ENCODE peak calls at places on chromosomes 3 and 15, in nine cellular contexts. One of them, this sample, is unnamed.

GRCh38 chr3:45011756-45012441 is 14.2 kb upstream of the CLEC3B start:
- DNase-seq in astrocyte of the spinal cord: peak; percentile 94
- DNase-seq in Calu3: no peak
- DNase-seq in mesothelial cell of epicardium: no peak
- DNase-seq in psoas muscle: peak; percentile 71
- DNase-seq in GM06990: no peak
- DNase-seq in neural crest cell: no peak
- DNase-seq in nephron progenitor cell: no peak
- DNase-seq in endothelial cell: no peak
- DNase-seq in this sample: no peak

GRCh38 chr3:114494498-114494897 is 200.7 kb downstream of the TIGIT start:
- DNase-seq in psoas muscle: no peak
- DNase-seq in astrocyte of the spinal cord: no peak
- DNase-seq in nephron progenitor cell: no peak
- DNase-seq in GM06990: no peak
- DNase-seq in neural crest cell: no peak
- DNase-seq in mesothelial cell of epicardium: no peak
- DNase-seq in endothelial cell: no peak
- DNase-seq in Calu3: no peak
- DNase-seq in this sample: no peak

GRCh38 chr3:156693166-156693565 is 18.8 kb downstream of the TIPARP start:
- DNase-seq in psoas muscle: no peak
- DNase-seq in mesothelial cell of epicardium: no peak
- DNase-seq in nephron progenitor cell: no peak
- DNase-seq in GM06990: no peak
- DNase-seq in endothelial cell: no peak
- DNase-seq in astrocyte of the spinal cord: peak; percentile 74
- DNase-seq in neural crest cell: no peak
- DNase-seq in Calu3: no peak
- DNase-seq in this sample: no peak

GRCh38 chr3:12706504-12707253 is 42.8 kb upstream of the RAF1 start:
- DNase-seq in endothelial cell: peak; percentile 70
- DNase-seq in Calu3: peak; percentile 67
- DNase-seq in mesothelial cell of epicardium: no peak
- DNase-seq in psoas muscle: peak; percentile 31
- DNase-seq in GM06990: peak; percentile 28
- DNase-seq in neural crest cell: peak; percentile 31
- DNase-seq in nephron progenitor cell: peak; percentile 38
- DNase-seq in astrocyte of the spinal cord: peak; percentile 70
- DNase-seq in this sample: no peak

GRCh38 chr3:16329036-16329791 is 64.2 kb downstream of the OXNAD1 start:
- DNase-seq in Calu3: no peak
- DNase-seq in endothelial cell: no peak
- DNase-seq in astrocyte of the spinal cord: no peak
- DNase-seq in GM06990: no peak
- DNase-seq in neural crest cell: no peak
- DNase-seq in nephron progenitor cell: no peak
- DNase-seq in psoas muscle: no peak
- DNase-seq in mesothelial cell of epicardium: no peak
- DNase-seq in this sample: no peak

GRCh38 chr3:151318313-151318712 is 1.7 kb upstream of the GPR87 start:
- DNase-seq in nephron progenitor cell: no peak
- DNase-seq in Calu3: no peak
- DNase-seq in endothelial cell: no peak
- DNase-seq in astrocyte of the spinal cord: no peak
- DNase-seq in neural crest cell: no peak
- DNase-seq in mesothelial cell of epicardium: no peak
- DNase-seq in GM06990: no peak
- DNase-seq in psoas muscle: no peak
- DNase-seq in this sample: no peak

GRCh38 chr3:169044341-169045113 is 619.0 kb downstream of the MECOM start:
- DNase-seq in psoas muscle: no peak
- DNase-seq in nephron progenitor cell: no peak
- DNase-seq in astrocyte of the spinal cord: peak; percentile 73
- DNase-seq in mesothelial cell of epicardium: no peak
- DNase-seq in neural crest cell: no peak
- DNase-seq in Calu3: no peak
- DNase-seq in endothelial cell: no peak
- DNase-seq in GM06990: no peak
- DNase-seq in this sample: no peak

GRCh38 chr3:41364736-41365135 is 165.4 kb downstream of the CTNNB1 start:
- DNase-seq in astrocyte of the spinal cord: no peak
- DNase-seq in mesothelial cell of epicardium: no peak
- DNase-seq in GM06990: no peak
- DNase-seq in psoas muscle: no peak
- DNase-seq in Calu3: no peak
- DNase-seq in neural crest cell: no peak
- DNase-seq in endothelial cell: no peak
- DNase-seq in nephron progenitor cell: no peak
- DNase-seq in this sample: no peak

GRCh38 chr3:124486324-124486723 is 243.9 kb upstream of the UMPS start:
- DNase-seq in nephron progenitor cell: no peak
- DNase-seq in mesothelial cell of epicardium: no peak
- DNase-seq in astrocyte of the spinal cord: no peak
- DNase-seq in psoas muscle: no peak
- DNase-seq in GM06990: no peak
- DNase-seq in endothelial cell: no peak
- DNase-seq in Calu3: no peak
- DNase-seq in neural crest cell: no peak
- DNase-seq in this sample: no peak

GRCh38 chr3:155960060-155960459 is 89.6 kb downstream of the GMPS start:
- DNase-seq in endothelial cell: no peak
- DNase-seq in mesothelial cell of epicardium: no peak
- DNase-seq in Calu3: no peak
- DNase-seq in nephron progenitor cell: no peak
- DNase-seq in neural crest cell: no peak
- DNase-seq in astrocyte of the spinal cord: no peak
- DNase-seq in GM06990: no peak
- DNase-seq in psoas muscle: no peak
- DNase-seq in this sample: no peak

GRCh38 chr3:73733796-73734195 is 109.1 kb upstream of the PDZRN3 start:
- DNase-seq in nephron progenitor cell: no peak
- DNase-seq in neural crest cell: no peak
- DNase-seq in GM06990: no peak
- DNase-seq in mesothelial cell of epicardium: no peak
- DNase-seq in psoas muscle: no peak
- DNase-seq in astrocyte of the spinal cord: no peak
- DNase-seq in endothelial cell: no peak
- DNase-seq in Calu3: no peak
- DNase-seq in this sample: no peak

GRCh38 chr15:43105077-43105769 is 615 bp downstream of the UBR1 start:
- DNase-seq in psoas muscle: no peak
- DNase-seq in endothelial cell: peak; percentile 8
- DNase-seq in Calu3: peak; percentile 17
- DNase-seq in astrocyte of the spinal cord: no peak
- DNase-seq in neural crest cell: no peak
- DNase-seq in nephron progenitor cell: no peak
- DNase-seq in mesothelial cell of epicardium: no peak
- DNase-seq in GM06990: peak; percentile 20
- DNase-seq in this sample: peak; percentile 27

GRCh38 chr15:74787251-74788041 is 5.6 kb downstream of the CSK start:
- DNase-seq in endothelial cell: peak; percentile 68
- DNase-seq in GM06990: peak; percentile 94
- DNase-seq in psoas muscle: peak; percentile 57
- DNase-seq in mesothelial cell of epicardium: no peak
- DNase-seq in nephron progenitor cell: peak; percentile 68
- DNase-seq in neural crest cell: peak; percentile 58
- DNase-seq in Calu3: peak; percentile 54
- DNase-seq in astrocyte of the spinal cord: peak; percentile 80
- DNase-seq in this sample: no peak

GRCh38 chr15:57111002-57111401 is 192.6 kb downstream of the TCF12 start:
- DNase-seq in neural crest cell: no peak
- DNase-seq in psoas muscle: no peak
- DNase-seq in GM06990: no peak
- DNase-seq in astrocyte of the spinal cord: no peak
- DNase-seq in nephron progenitor cell: no peak
- DNase-seq in Calu3: no peak
- DNase-seq in mesothelial cell of epicardium: no peak
- DNase-seq in endothelial cell: no peak
- DNase-seq in this sample: no peak
- TF ChIP-seq CTCF in neural crest cell: peak; percentile 31
- TF ChIP-seq CTCF in psoas muscle: peak; percentile 28
- TF ChIP-seq CTCF in GM06990: no peak
- TF ChIP-seq CTCF in astrocyte of the spinal cord: peak; percentile 16
- TF ChIP-seq CTCF in nephron progenitor cell: no peak
- TF ChIP-seq CTCF in Calu3: no peak
- TF ChIP-seq CTCF in mesothelial cell of epicardium: no peak
- TF ChIP-seq CTCF in endothelial cell: peak; percentile 41
- TF ChIP-seq CTCF in this sample: no peak

GRCh38 chr15:79541176-79541575 is 109.0 kb downstream of the MINAR1 start:
- DNase-seq in astrocyte of the spinal cord: no peak
- DNase-seq in psoas muscle: no peak
- DNase-seq in mesothelial cell of epicardium: no peak
- DNase-seq in endothelial cell: no peak
- DNase-seq in Calu3: no peak
- DNase-seq in neural crest cell: no peak
- DNase-seq in nephron progenitor cell: no peak
- DNase-seq in GM06990: no peak
- DNase-seq in this sample: no peak

GRCh38 chr15:79540551-79540950 is 108.4 kb downstream of the MINAR1 start:
- DNase-seq in Calu3: no peak
- DNase-seq in psoas muscle: no peak
- DNase-seq in endothelial cell: no peak
- DNase-seq in GM06990: no peak
- DNase-seq in mesothelial cell of epicardium: no peak
- DNase-seq in astrocyte of the spinal cord: no peak
- DNase-seq in neural crest cell: no peak
- DNase-seq in nephron progenitor cell: no peak
- DNase-seq in this sample: no peak

GRCh38 chr15:79539426-79539825 is 107.3 kb downstream of the MINAR1 start:
- DNase-seq in mesothelial cell of epicardium: no peak
- DNase-seq in nephron progenitor cell: no peak
- DNase-seq in psoas muscle: no peak
- DNase-seq in GM06990: no peak
- DNase-seq in Calu3: no peak
- DNase-seq in endothelial cell: no peak
- DNase-seq in neural crest cell: no peak
- DNase-seq in astrocyte of the spinal cord: no peak
- DNase-seq in this sample: no peak

DNA sequence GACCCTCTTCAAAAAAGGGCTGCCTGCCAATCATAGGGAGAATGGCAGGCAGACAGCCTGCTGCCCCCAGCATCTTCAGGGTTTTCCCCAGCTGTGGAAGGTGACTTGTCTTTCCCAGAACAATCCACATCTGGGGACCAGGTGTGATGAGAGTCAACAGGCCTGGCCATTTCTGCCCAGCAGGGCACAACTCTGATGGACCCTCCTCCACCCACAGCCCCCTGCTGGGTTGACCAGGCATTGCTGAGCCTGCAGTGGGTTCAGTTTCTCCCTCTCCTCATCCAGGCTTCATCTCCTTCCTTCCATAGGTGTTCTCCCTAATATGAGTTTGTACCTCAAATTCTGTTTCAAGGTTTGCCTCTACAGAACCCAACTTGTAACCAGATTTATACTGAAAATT is 111.0 kb downstream of the MINAR1 start:
- DNase-seq in GM06990: no peak
- DNase-seq in endothelial cell: no peak
- DNase-seq in psoas muscle: no peak
- DNase-seq in mesothelial cell of epicardium: no peak
- DNase-seq in neural crest cell: no peak
- DNase-seq in astrocyte of the spinal cord: no peak
- DNase-seq in nephron progenitor cell: no peak
- DNase-seq in Calu3: no peak
- DNase-seq in this sample: no peak
- TF ChIP-seq CTCF in GM06990: peak; percentile 6
- TF ChIP-seq CTCF in endothelial cell: peak; percentile 15
- TF ChIP-seq CTCF in psoas muscle: no peak
- TF ChIP-seq CTCF in mesothelial cell of epicardium: no peak
- TF ChIP-seq CTCF in neural crest cell: no peak
- TF ChIP-seq CTCF in astrocyte of the spinal cord: no peak
- TF ChIP-seq CTCF in nephron progenitor cell: no peak
- TF ChIP-seq CTCF in Calu3: no peak
- TF ChIP-seq CTCF in this sample: no peak

GRCh38 chr3:107796786-107797185 is 274.0 kb downstream of the BBX start:
- DNase-seq in psoas muscle: no peak
- DNase-seq in neural crest cell: no peak
- DNase-seq in endothelial cell: no peak
- DNase-seq in nephron progenitor cell: no peak
- DNase-seq in astrocyte of the spinal cord: peak; percentile 70
- DNase-seq in GM06990: no peak
- DNase-seq in mesothelial cell of epicardium: no peak
- DNase-seq in Calu3: peak; percentile 16
- DNase-seq in this sample: no peak

GRCh38 chr3:107791450-107791849 is 268.7 kb downstream of the BBX start:
- DNase-seq in neural crest cell: no peak
- DNase-seq in psoas muscle: no peak
- DNase-seq in endothelial cell: no peak
- DNase-seq in nephron progenitor cell: no peak
- DNase-seq in mesothelial cell of epicardium: no peak
- DNase-seq in astrocyte of the spinal cord: no peak
- DNase-seq in GM06990: no peak
- DNase-seq in Calu3: no peak
- DNase-seq in this sample: no peak

GRCh38 chr3:107795514-107796094 is 272.8 kb downstream of the BBX start:
- DNase-seq in GM06990: no peak
- DNase-seq in neural crest cell: no peak
- DNase-seq in psoas muscle: no peak
- DNase-seq in mesothelial cell of epicardium: no peak
- DNase-seq in astrocyte of the spinal cord: no peak
- DNase-seq in endothelial cell: no peak
- DNase-seq in nephron progenitor cell: no peak
- DNase-seq in Calu3: no peak
- DNase-seq in this sample: no peak

GRCh38 chr3:107797586-107797985 is 274.8 kb downstream of the BBX start:
- DNase-seq in neural crest cell: no peak
- DNase-seq in Calu3: no peak
- DNase-seq in nephron progenitor cell: no peak
- DNase-seq in psoas muscle: no peak
- DNase-seq in endothelial cell: no peak
- DNase-seq in mesothelial cell of epicardium: no peak
- DNase-seq in GM06990: no peak
- DNase-seq in astrocyte of the spinal cord: no peak
- DNase-seq in this sample: no peak

GRCh38 chr3:107794664-107795443 is 272.1 kb downstream of the BBX start:
- DNase-seq in nephron progenitor cell: no peak
- DNase-seq in endothelial cell: no peak
- DNase-seq in Calu3: no peak
- DNase-seq in psoas muscle: peak; percentile 19
- DNase-seq in mesothelial cell of epicardium: no peak
- DNase-seq in GM06990: no peak
- DNase-seq in neural crest cell: no peak
- DNase-seq in astrocyte of the spinal cord: no peak
- DNase-seq in this sample: no peak
- TF ChIP-seq CTCF in nephron progenitor cell: no peak
- TF ChIP-seq CTCF in endothelial cell: no peak
- TF ChIP-seq CTCF in Calu3: no peak
- TF ChIP-seq CTCF in psoas muscle: peak; percentile 13
- TF ChIP-seq CTCF in mesothelial cell of epicardium: no peak
- TF ChIP-seq CTCF in GM06990: no peak
- TF ChIP-seq CTCF in neural crest cell: peak; percentile 25
- TF ChIP-seq CTCF in astrocyte of the spinal cord: no peak
- TF ChIP-seq CTCF in this sample: no peak

GRCh38 chr3:184135149-184135910 is at the start of gene EIF2B5:
- DNase-seq in GM06990: peak; percentile 85
- DNase-seq in astrocyte of the spinal cord: peak; percentile 90
- DNase-seq in neural crest cell: peak; percentile 95
- DNase-seq in mesothelial cell of epicardium: peak; percentile 66
- DNase-seq in nephron progenitor cell: peak; percentile 94
- DNase-seq in Calu3: peak; percentile 95
- DNase-seq in psoas muscle: peak; percentile 92
- DNase-seq in endothelial cell: peak; percentile 84
- DNase-seq in this sample: no peak
- TF ChIP-seq CTCF in GM06990: peak; percentile 46
- TF ChIP-seq CTCF in astrocyte of the spinal cord: peak; percentile 40
- TF ChIP-seq CTCF in neural crest cell: peak; percentile 53
- TF ChIP-seq CTCF in mesothelial cell of epicardium: no peak
- TF ChIP-seq CTCF in nephron progenitor cell: no peak
- TF ChIP-seq CTCF in Calu3: peak; percentile 11
- TF ChIP-seq CTCF in psoas muscle: peak; percentile 35
- TF ChIP-seq CTCF in endothelial cell: no peak
- TF ChIP-seq CTCF in this sample: no peak

GRCh38 chr3:25661694-25662455 is 2.8 kb downstream of the TOP2B start:
- DNase-seq in mesothelial cell of epicardium: no peak
- DNase-seq in Calu3: no peak
- DNase-seq in nephron progenitor cell: no peak
- DNase-seq in GM06990: no peak
- DNase-seq in endothelial cell: no peak
- DNase-seq in neural crest cell: no peak
- DNase-seq in psoas muscle: no peak
- DNase-seq in astrocyte of the spinal cord: no peak
- DNase-seq in this sample: no peak
- TF ChIP-seq CTCF in mesothelial cell of epicardium: no peak
- TF ChIP-seq CTCF in Calu3: no peak
- TF ChIP-seq CTCF in nephron progenitor cell: no peak
- TF ChIP-seq CTCF in GM06990: peak; percentile 11
- TF ChIP-seq CTCF in endothelial cell: no peak
- TF ChIP-seq CTCF in neural crest cell: no peak
- TF ChIP-seq CTCF in psoas muscle: no peak
- TF ChIP-seq CTCF in astrocyte of the spinal cord: no peak
- TF ChIP-seq CTCF in this sample: no peak

This sample was measured in omental fat pad.